ENCODE peak calls at places on chromosomes 6 and 20, in four cellular contexts. One of them, this sample, is unnamed.

GRCh38 chr6:119445666-119446622 is 96.4 kb upstream of the MAN1A1 start:
- DNase-seq in upper lobe of right lung: no peak
- DNase-seq in CD8-positive, alpha-beta memory T cell: no peak
- DNase-seq in cardiac muscle cell: no peak
- DNase-seq in this sample: no peak

GRCh38 chr6:43812850-43813584 is 43.0 kb downstream of the VEGFA start:
- DNase-seq in upper lobe of right lung: peak
- DNase-seq in cardiac muscle cell: no peak
- DNase-seq in CD8-positive, alpha-beta memory T cell: no peak
- DNase-seq in this sample: no peak

GRCh38 chr20:2624190-2624589 is 28.2 kb upstream of the NOP56 start:
- DNase-seq in upper lobe of right lung: no peak
- DNase-seq in cardiac muscle cell: no peak
- DNase-seq in CD8-positive, alpha-beta memory T cell: no peak
- DNase-seq in this sample: no peak

GRCh38 chr20:49675368-49676151 is 38.1 kb downstream of the B4GALT5 start:
- DNase-seq in CD8-positive, alpha-beta memory T cell: no peak
- DNase-seq in cardiac muscle cell: no peak
- DNase-seq in upper lobe of right lung: no peak
- DNase-seq in this sample: no peak

GRCh38 chr20:21361266-21361665 is 36.1 kb downstream of the NKX2-4 start:
- DNase-seq in CD8-positive, alpha-beta memory T cell: no peak
- DNase-seq in upper lobe of right lung: no peak
- DNase-seq in cardiac muscle cell: no peak
- DNase-seq in this sample: no peak

GRCh38 chr6:33670086-33670660 is 41.3 kb downstream of the UQCC2 start:
- DNase-seq in upper lobe of right lung: no peak
- DNase-seq in CD8-positive, alpha-beta memory T cell: no peak
- DNase-seq in cardiac muscle cell: no peak
- DNase-seq in this sample: no peak

GRCh38 chr20:62925420-62926228 is 681 bp downstream of the DIDO1 start:
- DNase-seq in upper lobe of right lung: peak
- DNase-seq in CD8-positive, alpha-beta memory T cell: peak
- DNase-seq in cardiac muscle cell: peak
- DNase-seq in this sample: no peak

GRCh38 chr20:38337561-38338140 is 8.6 kb upstream of the LBP start:
- DNase-seq in cardiac muscle cell: peak
- DNase-seq in upper lobe of right lung: no peak
- DNase-seq in CD8-positive, alpha-beta memory T cell: no peak
- DNase-seq in this sample: peak

GRCh38 chr6:166942393-166943168 is 13.8 kb downstream of the RNASET2 start:
- DNase-seq in cardiac muscle cell: no peak
- DNase-seq in upper lobe of right lung: no peak
- DNase-seq in CD8-positive, alpha-beta memory T cell: no peak
- DNase-seq in this sample: no peak

GRCh38 chr6:15616266-15616665 is 46.6 kb downstream of the DTNBP1 start:
- DNase-seq in CD8-positive, alpha-beta memory T cell: no peak
- DNase-seq in upper lobe of right lung: no peak
- DNase-seq in cardiac muscle cell: no peak
- DNase-seq in this sample: no peak

GRCh38 chr6:90406957-90407356 is 110.3 kb upstream of the BACH2 start:
- DNase-seq in upper lobe of right lung: no peak
- DNase-seq in CD8-positive, alpha-beta memory T cell: no peak
- DNase-seq in cardiac muscle cell: peak
- DNase-seq in this sample: no peak

GRCh38 chr6:8983202-8983688 is 547.9 kb upstream of the SLC35B3 start:
- DNase-seq in cardiac muscle cell: peak
- DNase-seq in CD8-positive, alpha-beta memory T cell: peak
- DNase-seq in upper lobe of right lung: peak
- DNase-seq in this sample: peak

GRCh38 chr6:47134476-47135189 is 92.5 kb upstream of the ADGRF1 start:
- DNase-seq in CD8-positive, alpha-beta memory T cell: no peak
- DNase-seq in cardiac muscle cell: peak
- DNase-seq in upper lobe of right lung: no peak
- DNase-seq in this sample: no peak

GRCh38 chr6:168147205-168147738 is 68.3 kb upstream of the FRMD1 start:
- DNase-seq in CD8-positive, alpha-beta memory T cell: no peak
- DNase-seq in upper lobe of right lung: no peak
- DNase-seq in cardiac muscle cell: no peak
- DNase-seq in this sample: no peak

GRCh38 chr20:38032585-38033329 is 499 bp downstream of the TTI1 start:
- DNase-seq in upper lobe of right lung: no peak
- DNase-seq in CD8-positive, alpha-beta memory T cell: peak
- DNase-seq in cardiac muscle cell: no peak
- DNase-seq in this sample: no peak

GRCh38 chr6:116268589-116269293 is 11.0 kb downstream of the TSPYL1 start:
- DNase-seq in upper lobe of right lung: no peak
- DNase-seq in CD8-positive, alpha-beta memory T cell: no peak
- DNase-seq in cardiac muscle cell: peak
- DNase-seq in this sample: no peak

GRCh38 chr6:43716099-43716498 is 28.5 kb upstream of the MRPS18A start:
- DNase-seq in CD8-positive, alpha-beta memory T cell: no peak
- DNase-seq in cardiac muscle cell: no peak
- DNase-seq in upper lobe of right lung: peak
- DNase-seq in this sample: no peak

GRCh38 chr6:132088150-132088549 is 137.0 kb upstream of the CCN2 start:
- DNase-seq in cardiac muscle cell: no peak
- DNase-seq in CD8-positive, alpha-beta memory T cell: no peak
- DNase-seq in upper lobe of right lung: no peak
- DNase-seq in this sample: no peak

GRCh38 chr6:88302769-88303230 is 136.7 kb upstream of the CNR1 start:
- DNase-seq in cardiac muscle cell: no peak
- DNase-seq in CD8-positive, alpha-beta memory T cell: no peak
- DNase-seq in upper lobe of right lung: no peak
- DNase-seq in this sample: no peak

GRCh38 chr6:125550892-125551291 is 198.5 kb upstream of the HEY2 start:
- DNase-seq in upper lobe of right lung: no peak
- DNase-seq in cardiac muscle cell: no peak
- DNase-seq in CD8-positive, alpha-beta memory T cell: no peak
- DNase-seq in this sample: no peak

GRCh38 chr20:35490736-35491181 is 35.4 kb downstream of the CEP250 start:
- DNase-seq in CD8-positive, alpha-beta memory T cell: peak
- DNase-seq in upper lobe of right lung: no peak
- DNase-seq in cardiac muscle cell: no peak
- DNase-seq in this sample: no peak

GRCh38 chr20:6348908-6349307 is 226.1 kb upstream of the FERMT1 start:
- DNase-seq in cardiac muscle cell: peak
- DNase-seq in upper lobe of right lung: no peak
- DNase-seq in CD8-positive, alpha-beta memory T cell: no peak
- DNase-seq in this sample: no peak

GRCh38 chr6:85388531-85388930 is 61.4 kb upstream of the NT5E start:
- DNase-seq in CD8-positive, alpha-beta memory T cell: no peak
- DNase-seq in upper lobe of right lung: no peak
- DNase-seq in cardiac muscle cell: no peak
- DNase-seq in this sample: no peak

GRCh38 chr20:37904008-37904675 is 1.2 kb downstream of the VSTM2L start:
- DNase-seq in cardiac muscle cell: no peak
- DNase-seq in upper lobe of right lung: no peak
- DNase-seq in CD8-positive, alpha-beta memory T cell: no peak
- DNase-seq in this sample: no peak

GRCh38 chr6:168190646-168191443 is 111.8 kb upstream of the FRMD1 start:
- DNase-seq in cardiac muscle cell: no peak
- DNase-seq in CD8-positive, alpha-beta memory T cell: no peak
- DNase-seq in upper lobe of right lung: no peak
- DNase-seq in this sample: no peak

GRCh38 chr6:11324453-11325023 is 92.1 kb upstream of the NEDD9 start:
- DNase-seq in cardiac muscle cell: no peak
- DNase-seq in upper lobe of right lung: no peak
- DNase-seq in CD8-positive, alpha-beta memory T cell: no peak
- DNase-seq in this sample: no peak

GRCh38 chr6:25084508-25084833 is 148.7 kb upstream of the RIPOR2 start:
- DNase-seq in CD8-positive, alpha-beta memory T cell: no peak
- DNase-seq in upper lobe of right lung: no peak
- DNase-seq in cardiac muscle cell: no peak
- DNase-seq in this sample: no peak

GRCh38 chr6:163501440-163501839 is 86.9 kb downstream of the QKI start:
- DNase-seq in CD8-positive, alpha-beta memory T cell: no peak
- DNase-seq in upper lobe of right lung: no peak
- DNase-seq in cardiac muscle cell: no peak
- DNase-seq in this sample: no peak

GRCh38 chr6:89792881-89793280 is 26.7 kb downstream of the MDN1 start:
- DNase-seq in upper lobe of right lung: no peak
- DNase-seq in cardiac muscle cell: peak
- DNase-seq in CD8-positive, alpha-beta memory T cell: no peak
- DNase-seq in this sample: no peak

DNA sequence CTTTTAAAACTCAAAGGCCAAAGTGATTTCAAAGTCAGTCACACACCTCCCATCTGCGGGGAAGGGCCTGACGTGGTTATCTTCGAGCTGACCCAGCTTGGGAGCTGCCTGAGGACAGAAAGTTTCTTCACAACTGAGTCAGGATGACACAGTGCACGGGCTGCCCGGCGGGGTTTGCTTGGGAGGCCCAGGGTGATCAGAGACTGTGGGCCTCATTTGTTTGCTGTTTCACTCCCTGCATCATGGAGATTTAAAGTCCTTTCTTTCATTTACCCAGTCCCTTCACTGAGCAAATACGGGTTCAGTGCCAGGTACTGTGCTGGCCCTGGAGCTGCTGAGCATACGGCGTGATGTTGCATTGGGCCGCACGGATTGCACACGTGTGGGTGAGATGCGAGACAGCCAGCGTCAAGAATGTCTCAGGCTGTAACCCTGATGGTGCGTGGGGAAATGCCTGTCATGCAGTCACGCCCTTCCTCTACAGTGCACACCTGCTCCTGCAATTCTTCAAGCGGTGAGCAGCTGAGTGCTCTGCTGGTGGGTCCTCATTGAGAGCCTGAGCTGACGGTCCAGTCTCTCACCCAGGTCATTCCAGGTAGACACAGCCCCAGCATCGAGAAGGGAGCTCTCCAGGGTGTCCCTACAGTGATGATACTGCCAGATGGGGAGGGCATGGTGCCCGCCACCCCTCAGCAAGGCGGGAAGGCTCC is 82.7 kb upstream of the PMEPA1 start:
- DNase-seq in CD8-positive, alpha-beta memory T cell: no peak
- DNase-seq in upper lobe of right lung: no peak
- DNase-seq in cardiac muscle cell: no peak
- DNase-seq in this sample: no peak
- H3K27ac ChIP-seq in CD8-positive, alpha-beta memory T cell: no peak
- H3K27ac ChIP-seq in upper lobe of right lung: no peak
- H3K27ac ChIP-seq in cardiac muscle cell: no peak
- H3K27ac ChIP-seq in this sample: no peak

DNA sequence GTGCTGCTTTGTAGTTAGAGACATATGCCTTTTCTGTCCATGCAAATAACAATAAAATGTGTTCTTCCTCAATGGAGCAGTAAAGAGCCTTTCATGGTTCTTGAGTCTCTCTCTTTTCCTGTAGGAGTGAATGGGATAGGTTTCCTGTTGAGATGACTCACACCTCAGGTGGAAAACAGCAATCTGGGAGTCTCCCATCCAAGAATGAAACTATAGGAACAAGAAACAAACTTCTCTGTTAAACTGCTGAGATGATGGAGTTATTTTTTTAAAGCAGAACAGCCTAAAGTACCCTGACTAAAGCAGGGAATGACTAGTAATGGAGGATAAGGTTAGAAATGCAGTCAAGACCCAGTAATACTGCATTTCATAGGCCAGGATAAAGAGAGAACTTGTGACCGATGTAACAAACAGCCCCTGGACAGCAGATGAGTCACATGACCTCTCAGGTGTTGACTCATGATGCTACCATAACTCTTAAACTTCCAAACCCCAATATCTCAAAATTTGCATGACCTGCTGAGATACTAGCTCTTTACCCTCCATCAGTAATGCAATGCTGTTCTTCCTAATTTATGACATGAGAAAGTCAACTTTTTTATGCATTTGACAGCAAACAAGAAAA is 548.9 kb downstream of the CBLN4 start:
- DNase-seq in upper lobe of right lung: no peak
- DNase-seq in CD8-positive, alpha-beta memory T cell: no peak
- DNase-seq in cardiac muscle cell: no peak
- DNase-seq in this sample: no peak
- H3K27ac ChIP-seq in upper lobe of right lung: no peak
- H3K27ac ChIP-seq in CD8-positive, alpha-beta memory T cell: no peak
- H3K27ac ChIP-seq in cardiac muscle cell: no peak
- H3K27ac ChIP-seq in this sample: no peak

GRCh38 chr6:29751480-29751879 is 28.2 kb downstream of the HLA-F start:
- DNase-seq in upper lobe of right lung: no peak
- DNase-seq in CD8-positive, alpha-beta memory T cell: no peak
- DNase-seq in cardiac muscle cell: no peak
- DNase-seq in this sample: no peak
- H3K27ac ChIP-seq in upper lobe of right lung: peak
- H3K27ac ChIP-seq in CD8-positive, alpha-beta memory T cell: no peak
- H3K27ac ChIP-seq in cardiac muscle cell: no peak
- H3K27ac ChIP-seq in this sample: no peak

DNA sequence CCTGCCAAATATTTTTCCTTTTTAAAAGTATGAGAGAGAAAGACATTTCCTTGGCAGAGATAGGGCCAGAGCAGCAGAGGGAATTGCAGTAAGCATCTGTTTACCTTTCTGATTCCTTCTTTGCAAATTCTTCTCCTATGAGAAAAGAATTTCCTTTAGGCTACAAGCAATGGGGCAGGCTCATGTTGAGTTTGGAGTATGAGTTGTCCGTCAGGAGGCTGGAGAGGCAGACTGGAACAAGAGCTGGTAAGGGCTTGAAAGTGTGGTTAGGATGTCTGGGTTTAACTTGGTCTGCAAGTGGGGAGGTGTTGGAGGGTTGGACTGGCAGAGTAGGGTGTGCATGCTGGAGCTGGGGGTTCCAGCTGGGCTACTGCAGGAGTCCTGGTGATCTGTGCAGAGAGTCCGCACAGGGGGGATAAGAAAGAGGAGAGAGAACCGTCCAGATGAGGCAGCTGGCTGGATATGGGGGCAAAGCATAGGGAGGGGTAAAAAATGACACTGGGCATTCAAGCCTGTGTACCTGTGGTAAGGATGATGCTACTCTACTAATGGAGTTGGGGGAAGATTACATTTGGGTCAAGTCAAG is 19.7 kb downstream of the TIAM2 start:
- DNase-seq in CD8-positive, alpha-beta memory T cell: no peak
- DNase-seq in upper lobe of right lung: no peak
- DNase-seq in cardiac muscle cell: no peak
- DNase-seq in this sample: no peak
- H3K27ac ChIP-seq in CD8-positive, alpha-beta memory T cell: no peak
- H3K27ac ChIP-seq in upper lobe of right lung: no peak
- H3K27ac ChIP-seq in cardiac muscle cell: no peak
- H3K27ac ChIP-seq in this sample: no peak

GRCh38 chr20:59191036-59191755 is 27.6 kb downstream of the ZNF831 start:
- DNase-seq in upper lobe of right lung: no peak
- DNase-seq in cardiac muscle cell: no peak
- DNase-seq in CD8-positive, alpha-beta memory T cell: no peak
- DNase-seq in this sample: no peak
- H3K27ac ChIP-seq in upper lobe of right lung: no peak
- H3K27ac ChIP-seq in cardiac muscle cell: no peak
- H3K27ac ChIP-seq in CD8-positive, alpha-beta memory T cell: no peak
- H3K27ac ChIP-seq in this sample: no peak

GRCh38 chr6:37258716-37259115 is 772 bp upstream of the TMEM217 start:
- DNase-seq in CD8-positive, alpha-beta memory T cell: no peak
- DNase-seq in upper lobe of right lung: no peak
- DNase-seq in cardiac muscle cell: no peak
- DNase-seq in this sample: no peak

GRCh38 chr6:37258405-37258704 is 411 bp upstream of the TMEM217 start:
- DNase-seq in upper lobe of right lung: no peak
- DNase-seq in cardiac muscle cell: no peak
- DNase-seq in CD8-positive, alpha-beta memory T cell: no peak
- DNase-seq in this sample: no peak

GRCh38 chr6:37257634-37258404 is at the start of the genes TBC1D22B and TMEM217:
- DNase-seq in CD8-positive, alpha-beta memory T cell: peak
- DNase-seq in cardiac muscle cell: peak
- DNase-seq in upper lobe of right lung: peak
- DNase-seq in this sample: peak

GRCh38 chr6:37260063-37260843 is 2.3 kb upstream of the TMEM217 start:
- DNase-seq in upper lobe of right lung: no peak
- DNase-seq in cardiac muscle cell: no peak
- DNase-seq in CD8-positive, alpha-beta memory T cell: no peak
- DNase-seq in this sample: no peak

GRCh38 chr6:37259191-37259590 is 1.2 kb upstream of the TMEM217 start:
- DNase-seq in upper lobe of right lung: no peak
- DNase-seq in cardiac muscle cell: no peak
- DNase-seq in CD8-positive, alpha-beta memory T cell: peak
- DNase-seq in this sample: no peak
- H3K27ac ChIP-seq in upper lobe of right lung: no peak
- H3K27ac ChIP-seq in cardiac muscle cell: no peak
- H3K27ac ChIP-seq in CD8-positive, alpha-beta memory T cell: peak
- H3K27ac ChIP-seq in this sample: no peak

This sample was measured in neuronal stem cell.